ENCODE peak calls at places on chromosomes 12 and 14, in four cellular contexts. One of them, this sample, is unnamed.
A peak's percentile ranks its signal among the peaks of the same experiment; 100 is the strongest.

GRCh38 chr14:94485944-94486841 is 10.2 kb upstream of the SERPINA9 start:
- DNase-seq in T-helper 1 cell: peak; percentile 9
- DNase-seq in iPS-NIHi11: peak; percentile 89
- DNase-seq in Ammon's horn: peak; percentile 47
- DNase-seq in this sample: peak; percentile 9

GRCh38 chr14:105013150-105013787 is 7.6 kb downstream of the CDCA4 start:
- DNase-seq in T-helper 1 cell: no peak
- DNase-seq in iPS-NIHi11: no peak
- DNase-seq in Ammon's horn: peak; percentile 30
- DNase-seq in this sample: no peak

GRCh38 chr14:68574906-68575305 is 218.0 kb downstream of the ZFP36L1 start:
- DNase-seq in T-helper 1 cell: no peak
- DNase-seq in Ammon's horn: no peak
- DNase-seq in iPS-NIHi11: no peak
- DNase-seq in this sample: no peak

GRCh38 chr14:93939304-93940229 is 12.4 kb downstream of the FAM181A start:
- DNase-seq in T-helper 1 cell: peak; percentile 87
- DNase-seq in iPS-NIHi11: peak; percentile 97
- DNase-seq in Ammon's horn: peak; percentile 73
- DNase-seq in this sample: peak; percentile 89

GRCh38 chr12:122126713-122127597 is 47.1 kb downstream of the IL31 start:
- DNase-seq in Ammon's horn: peak; percentile 37
- DNase-seq in T-helper 1 cell: no peak
- DNase-seq in iPS-NIHi11: no peak
- DNase-seq in this sample: no peak

GRCh38 chr12:114406326-114407033 is 536 bp upstream of the TBX5 start:
- DNase-seq in iPS-NIHi11: no peak
- DNase-seq in Ammon's horn: no peak
- DNase-seq in T-helper 1 cell: no peak
- DNase-seq in this sample: no peak

GRCh38 chr14:50762001-50762930 is 68.7 kb downstream of the NIN start:
- DNase-seq in T-helper 1 cell: peak; percentile 64
- DNase-seq in iPS-NIHi11: no peak
- DNase-seq in Ammon's horn: peak; percentile 50
- DNase-seq in this sample: no peak

GRCh38 chr12:54028324-54029201 is at the start of gene HOXC6:
- DNase-seq in iPS-NIHi11: no peak
- DNase-seq in Ammon's horn: no peak
- DNase-seq in T-helper 1 cell: no peak
- DNase-seq in this sample: no peak

GRCh38 chr14:70188292-70188607 is 501 bp downstream of the SLC8A3 start:
- DNase-seq in Ammon's horn: no peak
- DNase-seq in iPS-NIHi11: peak; percentile 63
- DNase-seq in T-helper 1 cell: no peak
- DNase-seq in this sample: no peak

GRCh38 chr12:13196302-13196921 is at the start of gene EMP1:
- DNase-seq in Ammon's horn: peak; percentile 88
- DNase-seq in iPS-NIHi11: peak; percentile 61
- DNase-seq in T-helper 1 cell: peak; percentile 92
- DNase-seq in this sample: peak; percentile 68

GRCh38 chr12:39369756-39370155 is 73.2 kb downstream of the KIF21A start:
- DNase-seq in T-helper 1 cell: no peak
- DNase-seq in Ammon's horn: no peak
- DNase-seq in iPS-NIHi11: no peak
- DNase-seq in this sample: no peak

GRCh38 chr12:88878295-88878694 is 298.0 kb upstream of the KITLG start:
- DNase-seq in Ammon's horn: no peak
- DNase-seq in iPS-NIHi11: no peak
- DNase-seq in T-helper 1 cell: no peak
- DNase-seq in this sample: no peak

GRCh38 chr12:33247625-33248024 is 192.0 kb downstream of the SYT10 start:
- DNase-seq in iPS-NIHi11: no peak
- DNase-seq in T-helper 1 cell: no peak
- DNase-seq in Ammon's horn: no peak
- DNase-seq in this sample: no peak